ENCODE peak calls at places on chromosomes 1 and 21, in five cellular contexts. One of them, this sample, is unnamed.

GRCh38 chr1:96519851-96520281 is 201.7 kb upstream of the PTBP2 start:
- DNase-seq in spleen: no peak
- DNase-seq in stomach: no peak
- DNase-seq in suprapubic skin: no peak
- DNase-seq in HL-60: no peak
- DNase-seq in this sample: no peak

GRCh38 chr1:152502496-152503180 is 8.0 kb upstream of the LCE5A start:
- DNase-seq in HL-60: no peak
- DNase-seq in stomach: no peak
- DNase-seq in spleen: no peak
- DNase-seq in suprapubic skin: no peak
- DNase-seq in this sample: no peak

GRCh38 chr1:53084589-53084971 is 22.6 kb downstream of the PODN start:
- DNase-seq in stomach: no peak
- DNase-seq in HL-60: no peak
- DNase-seq in spleen: no peak
- DNase-seq in suprapubic skin: no peak
- DNase-seq in this sample: no peak

GRCh38 chr21:14545906-14546480 is at the start of gene SAMSN1:
- DNase-seq in HL-60: peak; percentile 83
- DNase-seq in stomach: peak; percentile 34
- DNase-seq in spleen: peak; percentile 84
- DNase-seq in suprapubic skin: no peak
- DNase-seq in this sample: no peak

GRCh38 chr1:64396817-64397216 is 73.1 kb upstream of the CACHD1 start:
- DNase-seq in stomach: no peak
- DNase-seq in spleen: no peak
- DNase-seq in suprapubic skin: no peak
- DNase-seq in HL-60: no peak
- DNase-seq in this sample: no peak

GRCh38 chr1:206829282-206829681 is 36.1 kb upstream of the IL20 start:
- DNase-seq in HL-60: no peak
- DNase-seq in suprapubic skin: no peak
- DNase-seq in stomach: no peak
- DNase-seq in spleen: no peak
- DNase-seq in this sample: no peak

GRCh38 chr1:202208458-202208857 is 14.9 kb downstream of the LGR6 start:
- DNase-seq in suprapubic skin: no peak
- DNase-seq in HL-60: no peak
- DNase-seq in spleen: no peak
- DNase-seq in stomach: no peak
- DNase-seq in this sample: no peak

GRCh38 chr1:39647247-39647646 is 7.8 kb upstream of the HEYL start:
- DNase-seq in spleen: no peak
- DNase-seq in suprapubic skin: no peak
- DNase-seq in stomach: no peak
- DNase-seq in HL-60: no peak
- DNase-seq in this sample: no peak

GRCh38 chr1:117534995-117535467 is 70.8 kb upstream of the TENT5C start:
- DNase-seq in stomach: peak; percentile 65
- DNase-seq in HL-60: peak; percentile 53
- DNase-seq in suprapubic skin: no peak
- DNase-seq in spleen: peak; percentile 63
- DNase-seq in this sample: peak; percentile 56

GRCh38 chr1:116874622-116875277 is 35.0 kb upstream of the PTGFRN start:
- DNase-seq in HL-60: no peak
- DNase-seq in stomach: no peak
- DNase-seq in suprapubic skin: no peak
- DNase-seq in spleen: no peak
- DNase-seq in this sample: no peak

GRCh38 chr1:30186586-30186985 is 536.8 kb downstream of the MATN1 start:
- DNase-seq in spleen: no peak
- DNase-seq in suprapubic skin: peak; percentile 29
- DNase-seq in stomach: no peak
- DNase-seq in HL-60: no peak
- DNase-seq in this sample: no peak

GRCh38 chr1:91557826-91558225 is 57.2 kb downstream of the CDC7 start:
- DNase-seq in suprapubic skin: no peak
- DNase-seq in HL-60: no peak
- DNase-seq in spleen: no peak
- DNase-seq in stomach: no peak
- DNase-seq in this sample: no peak

GRCh38 chr1:78333426-78334012 is 157.3 kb upstream of the PTGFR start:
- DNase-seq in spleen: no peak
- DNase-seq in suprapubic skin: no peak
- DNase-seq in HL-60: no peak
- DNase-seq in stomach: no peak
- DNase-seq in this sample: no peak

GRCh38 chr1:233547726-233548125 is 66.2 kb upstream of the KCNK1 start:
- DNase-seq in suprapubic skin: no peak
- DNase-seq in spleen: no peak
- DNase-seq in HL-60: no peak
- DNase-seq in stomach: no peak
- DNase-seq in this sample: no peak

GRCh38 chr1:23799570-23800395 is 771 bp downstream of the GALE start:
- DNase-seq in suprapubic skin: no peak
- DNase-seq in spleen: peak; percentile 88
- DNase-seq in HL-60: peak; percentile 60
- DNase-seq in stomach: peak; percentile 93
- DNase-seq in this sample: peak; percentile 82

GRCh38 chr1:94926365-94926914 is 470 bp downstream of the CNN3 start:
- DNase-seq in suprapubic skin: no peak
- DNase-seq in HL-60: no peak
- DNase-seq in stomach: peak; percentile 50
- DNase-seq in spleen: peak; percentile 83
- DNase-seq in this sample: peak; percentile 85

GRCh38 chr1:230976825-230977747 is 1.6 kb downstream of the TTC13 start:
- DNase-seq in HL-60: peak; percentile 52
- DNase-seq in suprapubic skin: no peak
- DNase-seq in spleen: peak; percentile 76
- DNase-seq in stomach: no peak
- DNase-seq in this sample: no peak

GRCh38 chr1:223225061-223225460 is 82.0 kb upstream of the TLR5 start:
- DNase-seq in stomach: no peak
- DNase-seq in suprapubic skin: peak; percentile 65
- DNase-seq in spleen: no peak
- DNase-seq in HL-60: no peak
- DNase-seq in this sample: no peak

GRCh38 chr1:58883037-58883887 is 99.4 kb upstream of the JUN start:
- DNase-seq in HL-60: peak; percentile 87
- DNase-seq in stomach: peak; percentile 85
- DNase-seq in spleen: peak; percentile 83
- DNase-seq in suprapubic skin: peak; percentile 84
- DNase-seq in this sample: no peak

GRCh38 chr1:210123924-210124589 is 108.5 kb upstream of the SERTAD4 start:
- DNase-seq in HL-60: no peak
- DNase-seq in suprapubic skin: no peak
- DNase-seq in stomach: no peak
- DNase-seq in spleen: no peak
- DNase-seq in this sample: no peak

GRCh38 chr1:168598125-168598524 is 21.7 kb downstream of the XCL1 start:
- DNase-seq in HL-60: no peak
- DNase-seq in stomach: no peak
- DNase-seq in suprapubic skin: no peak
- DNase-seq in spleen: no peak
- DNase-seq in this sample: no peak

GRCh38 chr1:20588634-20589225 is at the start of gene CDA:
- DNase-seq in stomach: no peak
- DNase-seq in suprapubic skin: no peak
- DNase-seq in spleen: peak; percentile 82
- DNase-seq in HL-60: peak; percentile 46
- DNase-seq in this sample: no peak

GRCh38 chr1:201009967-201010645 is 13.4 kb downstream of the KIF21B start:
- DNase-seq in suprapubic skin: no peak
- DNase-seq in spleen: peak; percentile 69
- DNase-seq in HL-60: no peak
- DNase-seq in stomach: no peak
- DNase-seq in this sample: no peak

GRCh38 chr21:27814226-27814625 is 847.3 kb upstream of the ADAMTS5 start:
- DNase-seq in stomach: no peak
- DNase-seq in suprapubic skin: no peak
- DNase-seq in HL-60: no peak
- DNase-seq in spleen: no peak
- DNase-seq in this sample: no peak

GRCh38 chr1:155741908-155742307 is 53.0 kb downstream of the DAP3 start:
- DNase-seq in HL-60: no peak
- DNase-seq in stomach: no peak
- DNase-seq in spleen: no peak
- DNase-seq in suprapubic skin: no peak
- DNase-seq in this sample: no peak

GRCh38 chr1:176811896-176812295 is 348.9 kb downstream of the PAPPA2 start:
- DNase-seq in stomach: no peak
- DNase-seq in suprapubic skin: no peak
- DNase-seq in HL-60: no peak
- DNase-seq in spleen: no peak
- DNase-seq in this sample: no peak

GRCh38 chr1:88079036-88079435 is 605.0 kb upstream of the PKN2 start:
- DNase-seq in HL-60: no peak
- DNase-seq in spleen: no peak
- DNase-seq in suprapubic skin: no peak
- DNase-seq in stomach: no peak
- DNase-seq in this sample: peak; percentile 3

GRCh38 chr1:68128157-68128556 is 77.7 kb upstream of the DIRAS3 start:
- DNase-seq in HL-60: no peak
- DNase-seq in suprapubic skin: no peak
- DNase-seq in stomach: no peak
- DNase-seq in spleen: no peak
- DNase-seq in this sample: no peak

GRCh38 chr1:18907021-18907913 is 4.9 kb upstream of the ALDH4A1 start:
- DNase-seq in spleen: peak; percentile 87
- DNase-seq in HL-60: peak; percentile 67
- DNase-seq in stomach: peak; percentile 46
- DNase-seq in suprapubic skin: no peak
- DNase-seq in this sample: peak; percentile 72

GRCh38 chr1:202237052-202237451 is 43.5 kb downstream of the LGR6 start:
- DNase-seq in stomach: no peak
- DNase-seq in suprapubic skin: peak; percentile 47
- DNase-seq in HL-60: peak; percentile 42
- DNase-seq in spleen: peak; percentile 61
- DNase-seq in this sample: peak; percentile 79

GRCh38 chr1:41331546-41331917 is 29.7 kb upstream of the FOXO6 start:
- DNase-seq in stomach: no peak
- DNase-seq in HL-60: no peak
- DNase-seq in suprapubic skin: peak; percentile 53
- DNase-seq in spleen: no peak
- DNase-seq in this sample: no peak

GRCh38 chr1:94980049-94980908 is 53.4 kb upstream of the CNN3 start:
- DNase-seq in suprapubic skin: no peak
- DNase-seq in HL-60: no peak
- DNase-seq in spleen: no peak
- DNase-seq in stomach: no peak
- DNase-seq in this sample: peak; percentile 52

GRCh38 chr1:224623743-224624333 is 7.7 kb downstream of the CNIH3 start:
- DNase-seq in HL-60: peak; percentile 63
- DNase-seq in spleen: no peak
- DNase-seq in stomach: peak; percentile 39
- DNase-seq in suprapubic skin: no peak
- DNase-seq in this sample: no peak

DNA sequence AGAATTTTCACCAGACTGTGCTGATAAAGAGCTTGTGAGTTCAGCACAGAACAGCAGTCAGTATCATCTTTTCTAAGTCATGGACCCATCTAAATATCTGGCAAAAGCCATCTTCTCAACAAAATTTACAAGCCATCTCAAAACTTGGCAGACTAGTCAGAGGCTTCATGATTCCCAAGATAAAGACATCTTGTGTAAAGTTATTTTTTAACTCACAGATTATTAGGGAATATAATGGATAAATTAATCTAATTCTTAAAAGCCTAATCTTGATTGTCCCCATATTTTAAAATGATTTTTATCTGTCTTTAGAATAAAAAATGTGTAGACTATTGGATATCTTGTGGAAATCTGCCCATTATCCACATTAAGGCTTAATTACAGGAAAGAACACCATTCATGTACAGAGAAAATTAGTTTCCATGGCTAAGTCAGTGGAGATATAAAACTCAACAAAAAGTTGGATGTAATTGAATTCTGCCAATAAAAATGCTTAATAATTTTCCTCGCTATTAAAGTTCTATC is 159.8 kb downstream of the ZP4 start:
- DNase-seq in HL-60: no peak
- DNase-seq in stomach: no peak
- DNase-seq in suprapubic skin: no peak
- DNase-seq in spleen: no peak
- DNase-seq in this sample: no peak
- TF ChIP-seq POLR2AphosphoS5 in HL-60: no peak
- TF ChIP-seq POLR2AphosphoS5 in stomach: no peak
- TF ChIP-seq POLR2AphosphoS5 in suprapubic skin: no peak
- TF ChIP-seq POLR2AphosphoS5 in spleen: no peak
- TF ChIP-seq POLR2AphosphoS5 in this sample: no peak

GRCh38 chr21:37166733-37167132 is 93.7 kb downstream of the TTC3 start:
- DNase-seq in HL-60: no peak
- DNase-seq in spleen: no peak
- DNase-seq in suprapubic skin: no peak
- DNase-seq in stomach: no peak
- DNase-seq in this sample: no peak
- TF ChIP-seq CTCF in HL-60: no peak
- TF ChIP-seq CTCF in spleen: no peak
- TF ChIP-seq CTCF in suprapubic skin: no peak
- TF ChIP-seq CTCF in stomach: no peak
- TF ChIP-seq CTCF in this sample: peak; percentile 33

GRCh38 chr1:8207202-8207601 is 110.7 kb upstream of the SLC45A1 start:
- DNase-seq in suprapubic skin: no peak
- DNase-seq in spleen: no peak
- DNase-seq in stomach: no peak
- DNase-seq in HL-60: no peak
- DNase-seq in this sample: no peak
- TF ChIP-seq POLR2AphosphoS5 in suprapubic skin: no peak
- TF ChIP-seq POLR2AphosphoS5 in spleen: no peak
- TF ChIP-seq POLR2AphosphoS5 in stomach: no peak
- TF ChIP-seq POLR2AphosphoS5 in HL-60: no peak
- TF ChIP-seq POLR2AphosphoS5 in this sample: no peak

DNA sequence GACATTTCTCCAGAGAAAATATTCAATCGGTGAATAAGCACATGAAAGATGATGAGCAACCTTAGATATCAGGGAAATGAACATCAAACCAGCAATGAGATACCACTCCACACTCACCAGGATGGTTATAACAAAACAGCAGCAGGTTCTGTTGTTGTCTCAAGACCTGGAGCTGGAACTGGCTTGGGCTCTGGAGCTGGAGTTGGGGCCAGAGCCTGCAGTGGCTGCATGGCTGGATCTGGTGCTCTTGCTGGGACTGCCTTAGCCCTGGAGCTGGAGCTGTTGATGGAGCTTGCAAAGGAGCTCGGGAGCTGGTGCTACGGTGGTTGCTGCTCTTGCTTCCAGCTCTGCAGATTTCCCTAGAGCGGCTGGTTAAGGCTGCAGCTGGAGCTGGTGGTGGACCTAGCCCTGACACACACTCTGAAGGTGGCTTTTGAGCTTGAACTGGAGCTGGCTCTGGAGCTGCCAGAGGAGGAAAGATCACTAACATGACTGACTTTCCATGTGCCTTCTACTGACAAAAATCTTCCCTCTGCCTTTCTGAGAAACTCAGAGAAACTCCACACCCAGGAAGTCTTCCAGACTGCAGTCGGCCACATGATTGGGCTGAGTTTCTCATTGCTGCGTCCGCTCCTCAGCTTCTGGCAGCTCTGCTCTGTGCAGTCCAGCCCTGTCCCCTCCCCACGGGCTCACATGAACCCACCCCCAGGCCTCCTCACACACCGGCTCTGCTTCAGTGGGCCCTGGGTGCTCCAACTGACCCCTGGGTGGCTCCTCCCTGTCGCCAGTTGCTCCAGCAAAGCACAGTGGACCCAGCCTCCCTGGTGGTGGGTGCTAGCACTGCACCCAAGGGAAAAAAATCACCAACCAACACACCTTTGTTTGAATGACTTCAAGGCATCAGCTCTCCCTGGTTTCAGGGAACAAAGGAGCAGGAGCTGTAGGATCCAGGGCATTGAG is 139.1 kb upstream of the FMN2 start:
- DNase-seq in HL-60: peak; percentile 10
- DNase-seq in stomach: no peak
- DNase-seq in spleen: no peak
- DNase-seq in suprapubic skin: no peak
- DNase-seq in this sample: no peak
- TF ChIP-seq CTCF in HL-60: no peak
- TF ChIP-seq CTCF in stomach: no peak
- TF ChIP-seq CTCF in spleen: no peak
- TF ChIP-seq CTCF in suprapubic skin: no peak
- TF ChIP-seq CTCF in this sample: peak; percentile 54